ENCODE peak calls at places on chromosomes 16 and 17, in eight cellular contexts. W is GM23248, D is esophagus squamous epithelium, V is right lobe of liver, P is breast epithelium, T is prostate gland, Y is psoas muscle, X is heart left ventricle. A is an unnamed sample.

GRCh38 chr16:24504467-24505345 is 34.7 kb upstream of the RBBP6 start:
- DNase-seq in D (no peak), P (no peak), X (peak; percentile 42), T (peak; percentile 22), Y (peak; percentile 53), W (peak; percentile 79), V (peak; percentile 67), A (no peak)

GRCh38 chr16:64872101-64872500 is 249.8 kb downstream of the CDH11 start:
- DNase-seq in W (no peak), X (no peak), V (no peak), Y (no peak), T (no peak), P (no peak), D (no peak), A (no peak)

GRCh38 chr16:23392223-23392600 is 60.8 kb downstream of the COG7 start:
- DNase-seq in X (no peak), Y (no peak), V (no peak), T (no peak), D (no peak), W (no peak), P (no peak), A (no peak)

GRCh38 chr16:29742683-29743275 is 3.0 kb downstream of the C16orf54 start:
- DNase-seq in W (no peak), Y (no peak), V (no peak), X (no peak), T (no peak), D (no peak), P (no peak), A (no peak)

GRCh38 chr16:24151482-24151939 is 104.6 kb upstream of the CACNG3 start:
- DNase-seq in D (no peak), W (no peak), P (no peak), X (no peak), Y (no peak), V (no peak), T (no peak), A (no peak)

GRCh38 chr17:3698139-3698538 is 2.2 kb upstream of the P2RX5 start:
- DNase-seq in X (no peak), T (no peak), D (no peak), W (no peak), V (no peak), Y (no peak), P (no peak), A (no peak)

GRCh38 chr16:10862432-10862831 is 14.6 kb upstream of the CIITA start:
- DNase-seq in Y (no peak), P (no peak), V (peak; percentile 75), T (no peak), D (no peak), X (peak; percentile 69), W (peak; percentile 97), A (peak; percentile 94)

GRCh38 chr16:80480664-80481063 is 60.1 kb upstream of the DYNLRB2 start:
- DNase-seq in V (no peak), W (no peak), T (no peak), Y (no peak), X (no peak), P (no peak), D (no peak), A (no peak)

GRCh38 chr17:59476413-59476812 is 89.0 kb upstream of the DHX40 start:
- DNase-seq in V (no peak), T (no peak), X (no peak), Y (no peak), W (no peak), P (no peak), D (no peak), A (no peak)

GRCh38 chr17:45790296-45790922 is 6.3 kb downstream of the CRHR1 start:
- DNase-seq in T (peak; percentile 62), X (no peak), Y (no peak), P (no peak), V (no peak), W (peak; percentile 22), D (no peak), A (no peak)

GRCh38 chr16:73131153-73131862 is 83.4 kb upstream of the ZFHX3 start:
- DNase-seq in X (no peak), W (no peak), T (no peak), Y (no peak), P (no peak), V (no peak), D (no peak), A (no peak)

GRCh38 chr16:16036359-16036792 is 87.0 kb downstream of the ABCC1 start:
- DNase-seq in D (no peak), P (no peak), Y (no peak), T (no peak), W (no peak), V (no peak), X (no peak), A (no peak)

GRCh38 chr17:4968916-4969550 is 1.4 kb upstream of the SPAG7 start:
- DNase-seq in X (no peak), P (no peak), D (no peak), Y (peak; percentile 63), T (no peak), V (no peak), W (peak; percentile 93), A (peak; percentile 66)

GRCh38 chr16:56295739-56296527 is 104.6 kb downstream of the GNAO1 start:
- DNase-seq in Y (no peak), W (no peak), T (no peak), X (no peak), D (no peak), V (no peak), P (no peak), A (no peak)

GRCh38 chr17:72116692-72117469 is 3.9 kb upstream of the SOX9 start:
- DNase-seq in P (no peak), X (peak; percentile 32), W (no peak), Y (no peak), D (no peak), V (no peak), T (no peak), A (no peak)

GRCh38 chr16:72787519-72788268 is 260.2 kb downstream of the ZFHX3 start:
- DNase-seq in P (peak; percentile 62), X (peak; percentile 67), V (no peak), D (no peak), Y (peak; percentile 74), T (peak; percentile 84), W (peak; percentile 97), A (peak; percentile 59)

GRCh38 chr17:43772877-43773648 is 5.7 kb downstream of the DUSP3 start:
- DNase-seq in W (no peak), T (no peak), V (no peak), P (no peak), Y (peak; percentile 69), D (no peak), X (no peak), A (no peak)

GRCh38 chr16:2882460-2883026 is 472 bp upstream of the FLYWCH2 start:
- DNase-seq in T (peak; percentile 99), Y (peak; percentile 99), W (peak; percentile 99), D (peak; percentile 85), P (peak; percentile 98), X (peak; percentile 99), V (peak; percentile 92), A (peak; percentile 96)

GRCh38 chr17:75808549-75808904 is 23.9 kb downstream of the UNK start:
- DNase-seq in W (no peak), T (no peak), Y (no peak), X (no peak), D (no peak), P (no peak), V (no peak), A (no peak)
- H3K27ac ChIP-seq in W (peak overlapping the region; percentile 58), T (peak overlapping the region; percentile 50), Y (peak overlapping the region; percentile 78), X (peak overlapping the region; percentile 71), D (peak overlapping the region; percentile 91), P (peak overlapping the region; percentile 81), V (no peak overlapping the region), A (peak overlapping the region; percentile 62)

DNA sequence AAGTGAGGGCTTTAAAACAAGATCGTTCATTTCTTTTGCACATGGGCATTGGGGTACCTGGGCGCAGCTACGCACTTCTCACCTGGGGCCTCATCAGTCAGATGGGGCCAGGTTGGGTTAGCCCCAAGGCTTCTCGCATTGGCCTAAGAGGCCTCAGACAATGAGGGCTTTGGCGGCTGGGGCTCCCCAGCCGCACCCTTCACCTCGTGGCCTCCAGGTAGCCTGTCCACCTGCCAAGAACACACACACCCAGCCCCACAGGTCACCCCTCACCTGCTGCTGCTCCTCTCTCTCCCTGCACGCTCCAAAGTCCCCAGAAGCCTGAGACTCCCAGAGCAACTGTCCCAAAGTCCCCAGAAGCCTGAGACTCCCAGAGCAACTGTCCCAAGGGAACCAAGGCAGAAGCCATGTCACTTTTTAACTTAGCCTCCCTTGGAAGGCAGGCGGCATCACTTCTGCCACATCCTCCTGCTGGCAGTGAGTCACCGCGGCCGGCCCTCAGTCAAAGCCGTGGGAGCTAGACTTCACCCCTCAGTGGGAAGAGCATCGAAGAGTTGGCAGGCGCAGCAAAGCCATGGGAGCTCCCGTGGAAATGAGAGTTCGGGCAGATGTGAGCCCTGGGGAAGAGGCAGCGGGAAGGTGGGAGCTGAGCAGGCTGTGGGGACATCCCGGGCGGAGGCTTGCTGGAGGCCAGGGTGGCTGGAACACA is 78.9 kb upstream of the PLCG2 start:
- DNase-seq in D (no peak), W (no peak), T (no peak), X (no peak), V (no peak), Y (peak; percentile 36), P (no peak), A (no peak)
- H3K27ac ChIP-seq in D (no peak overlapping the region), W (no peak overlapping the region), T (no peak overlapping the region), X (no peak overlapping the region), V (no peak overlapping the region), Y (no peak overlapping the region), P (no peak overlapping the region), A (no peak overlapping the region)

GRCh38 chr17:78875738-78876597 is 27.0 kb downstream of the CEP295NL start:
- DNase-seq in D (no peak), W (peak; percentile 29), Y (no peak), X (peak; percentile 41), V (no peak), P (no peak), T (no peak), A (no peak)

GRCh38 chr17:78878261-78878660 is 24.7 kb downstream of the CEP295NL start:
- DNase-seq in V (no peak), W (no peak), P (no peak), D (no peak), Y (no peak), T (no peak), X (no peak), A (no peak)

GRCh38 chr17:78872486-78872885 is 30.5 kb downstream of the CEP295NL start:
- DNase-seq in D (no peak), W (no peak), T (no peak), X (no peak), Y (no peak), P (no peak), V (no peak), A (no peak)

GRCh38 chr17:78873519-78874340 is 29.3 kb downstream of the CEP295NL start:
- DNase-seq in D (no peak), X (peak; percentile 59), W (no peak), P (no peak), T (peak; percentile 51), V (no peak), Y (peak; percentile 83), A (no peak)

DNA sequence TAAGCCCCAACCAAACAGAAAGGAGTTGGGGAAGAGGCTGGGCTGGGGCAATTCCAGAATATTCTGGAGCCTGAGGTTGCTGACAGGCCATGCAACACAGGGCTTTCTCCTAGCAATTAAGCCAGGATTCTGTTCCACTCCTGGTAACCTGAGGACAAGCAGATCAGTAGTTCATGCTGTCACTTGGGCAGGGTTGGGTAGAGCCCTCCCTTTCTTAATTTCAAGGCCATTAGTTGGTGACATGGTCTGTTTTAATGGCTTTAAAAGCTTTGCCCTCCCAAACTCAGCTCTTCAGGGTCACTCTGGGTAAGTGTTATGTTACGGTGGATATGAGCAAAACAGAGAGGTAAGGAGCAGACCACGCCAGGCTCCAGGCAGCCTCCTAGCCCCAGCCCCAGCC is 27.7 kb downstream of the CEP295NL start:
- DNase-seq in P (no peak), D (no peak), T (no peak), Y (no peak), W (no peak), V (no peak), X (no peak), A (no peak)
- H3K27ac ChIP-seq in P (peak overlapping the region; percentile 19), D (peak overlapping the region; percentile 91), T (no peak overlapping the region), Y (peak overlapping the region; percentile 30), W (peak overlapping the region; percentile 19), V (peak overlapping the region; percentile 51), X (no peak overlapping the region), A (no peak overlapping the region)

GRCh38 chr17:17051791-17052461 is 9.7 kb downstream of the MPRIP start:
- DNase-seq in T (no peak), W (peak; percentile 73), D (no peak), P (peak; percentile 49), X (peak; percentile 63), V (peak; percentile 63), Y (peak; percentile 80), A (no peak)
- H3K27ac ChIP-seq in T (no peak overlapping the region), W (peak overlapping the region; percentile 78), D (peak overlapping the region; percentile 78), P (peak overlapping the region; percentile 73), X (peak overlapping the region; percentile 69), V (no peak overlapping the region), Y (peak overlapping the region; percentile 96), A (peak overlapping the region; percentile 31)